ENCODE peak calls at places on chromosome 19, in six cellular contexts. X, L, K, Z, U and T are unnamed samples.

GRCh38 chr19:39177736-39178135 is 19.0 kb upstream of the NCCRP1 start:
- DNase-seq in X (no peak), L (no peak), K (no peak), Z (peak), U (no peak), T (no peak)

GRCh38 chr19:44156475-44156874 is 8.4 kb upstream of the ZNF226 start:
- DNase-seq in X (no peak), L (no peak), K (no peak), Z (no peak), U (no peak), T (no peak)

GRCh38 chr19:17796013-17796837 is 1.3 kb downstream of the B3GNT3 start:
- DNase-seq in X (no peak), L (no peak), K (no peak), Z (no peak), U (no peak), T (no peak)

GRCh38 chr19:3785464-3785937 is 680 bp downstream of the MATK start:
- DNase-seq in X (no peak), L (no peak), K (peak), Z (no peak), U (no peak), T (no peak)

GRCh38 chr19:45037393-45038169 is 1.3 kb upstream of the CLASRP start:
- DNase-seq in X (peak), L (no peak), K (peak), Z (no peak), U (no peak), T (no peak)

GRCh38 chr19:39218230-39219007 is 14.4 kb upstream of the SYCN start:
- DNase-seq in X (no peak), L (no peak), K (no peak), Z (no peak), U (no peak), T (no peak)

GRCh38 chr19:18202759-18203407 is 959 bp downstream of the RAB3A start:
- DNase-seq in X (peak), L (peak), K (peak), Z (peak), U (peak), T (no peak)

GRCh38 chr19:4327252-4327876 is 11.3 kb downstream of the STAP2 start:
- DNase-seq in X (peak), L (peak), K (peak), Z (peak), U (peak), T (peak)

GRCh38 chr19:49502866-49503581 is 6.8 kb downstream of the RPS11 start:
- DNase-seq in X (peak), L (no peak), K (no peak), Z (no peak), U (peak), T (peak)

GRCh38 chr19:35963514-35963913 is 27.3 kb downstream of the LRFN3 start:
- DNase-seq in X (peak), L (peak), K (no peak), Z (peak), U (peak), T (peak)

GRCh38 chr19:17686592-17687042 is 1.5 kb downstream of the UNC13A start:
- DNase-seq in X (peak), L (peak), K (no peak), Z (peak), U (no peak), T (peak)

GRCh38 chr19:31674503-31675186 is 325.4 kb upstream of the TSHZ3 start:
- DNase-seq in X (no peak), L (no peak), K (no peak), Z (no peak), U (peak), T (peak)

GRCh38 chr19:45630463-45630862 is 8.7 kb downstream of the EML2 start:
- DNase-seq in X (peak), L (no peak), K (no peak), Z (no peak), U (peak), T (peak)

GRCh38 chr19:2551172-2551863 is 75.4 kb downstream of the GADD45B start:
- DNase-seq in X (no peak), L (no peak), K (no peak), Z (no peak), U (no peak), T (no peak)

GRCh38 chr19:35715981-35716734 is 1.6 kb upstream of the KMT2B start:
- DNase-seq in X (peak), L (peak), K (peak), Z (peak), U (no peak), T (no peak)

GRCh38 chr19:52567921-52568320 is 2.2 kb upstream of the ZNF701 start:
- DNase-seq in X (no peak), L (no peak), K (no peak), Z (no peak), U (no peak), T (no peak)

GRCh38 chr19:7852851-7853759 is 21.1 kb downstream of the PRR36 start:
- DNase-seq in X (peak), L (peak), K (peak), Z (peak), U (peak), T (peak)
- H3K4me3 ChIP-seq in X (peak), L (no peak), K (no peak), Z (peak), U (no peak), T (no peak)

DNA sequence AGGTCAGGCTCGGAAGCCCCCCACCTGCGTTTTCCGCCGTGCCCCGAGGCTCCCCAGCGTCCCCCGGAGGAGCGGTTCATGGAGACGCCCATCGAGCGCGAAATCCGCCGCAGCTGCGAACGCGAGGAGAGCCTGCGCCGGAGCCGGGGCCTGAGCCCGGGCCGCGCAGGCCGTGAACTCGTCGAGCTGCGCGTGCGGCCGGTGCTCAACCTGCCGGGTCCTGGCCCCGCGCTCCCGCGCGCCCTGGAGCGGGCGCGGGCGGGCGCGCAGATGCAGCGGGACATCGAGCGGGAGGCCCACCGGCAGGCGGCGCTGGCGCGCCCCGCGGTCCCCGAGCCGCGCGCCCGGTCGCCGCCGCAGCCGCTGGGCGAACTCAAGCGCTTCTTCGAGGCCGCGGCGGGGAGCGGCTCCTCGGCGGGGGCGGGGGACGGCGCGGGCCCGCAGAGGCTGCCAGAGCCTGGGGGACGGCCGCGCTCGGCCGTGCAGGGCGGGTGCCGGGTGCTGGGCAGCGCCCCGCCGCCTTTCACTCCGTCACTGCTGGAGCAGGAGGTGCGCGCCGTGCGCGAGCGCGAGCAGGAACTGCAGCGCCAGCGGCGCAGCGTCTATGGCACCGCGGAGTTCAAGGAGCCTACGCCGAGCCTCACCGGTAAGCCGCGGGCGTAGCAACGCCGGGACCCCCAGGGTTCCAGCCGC is 792 bp downstream of the MISP3 start:
- DNase-seq in X (peak), L (peak), K (peak), Z (peak), U (peak), T (peak)
- TF ChIP-seq CTCF in X (peak), L (peak), K (peak), Z (peak), U (no peak), T (peak)

GRCh38 chr19:11639245-11639601 is 41.9 kb downstream of the ZNF627 start:
- DNase-seq in X (no peak), L (no peak), K (no peak), Z (no peak), U (no peak), T (no peak)
- H3K4me3 ChIP-seq in X (peak), L (peak), K (no peak), Z (peak), U (no peak), T (peak)

DNA sequence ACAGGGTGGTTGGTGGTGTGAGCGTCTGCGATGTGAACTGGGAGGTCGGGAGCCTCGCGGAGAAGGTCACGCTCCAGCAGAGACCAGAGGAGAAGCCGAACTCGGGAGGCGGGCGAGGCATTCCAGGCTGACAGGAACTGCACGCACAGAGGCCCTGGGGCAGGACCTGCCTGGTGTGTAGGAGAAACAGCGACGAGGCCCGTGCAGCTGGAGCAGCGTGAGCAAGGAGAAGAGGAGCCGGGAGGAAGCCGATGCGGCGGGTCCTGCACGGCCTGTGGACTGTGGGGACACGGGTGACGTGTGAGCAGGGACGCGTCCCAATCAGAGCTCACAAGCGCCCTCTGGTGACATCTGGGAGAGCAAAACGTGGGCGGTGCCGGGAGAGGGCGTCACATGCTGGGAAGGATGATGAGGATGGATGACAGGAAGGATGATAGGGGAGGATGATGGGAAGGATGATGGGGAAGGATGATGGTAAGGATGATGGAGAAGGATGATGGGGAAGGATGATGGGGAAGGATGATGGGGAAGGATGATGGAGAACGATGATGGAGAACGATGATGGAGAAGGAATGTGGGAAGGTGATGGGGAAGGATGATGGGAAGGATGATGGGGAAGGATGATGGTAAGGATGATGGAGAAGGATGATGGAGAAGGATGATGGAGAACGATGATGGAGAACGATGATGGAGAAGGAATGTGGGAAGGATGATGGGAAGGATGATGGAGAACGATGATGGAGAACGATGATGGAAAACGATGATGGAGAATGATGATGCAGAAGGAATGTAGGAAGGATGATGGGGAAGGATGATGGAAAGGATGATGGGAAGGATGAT is 16.1 kb upstream of the MADCAM1 start:
- DNase-seq in X (peak), L (peak), K (peak), Z (peak), U (peak), T (peak)
- TF ChIP-seq CTCF in X (peak), L (peak), K (peak), Z (peak), U (peak), T (peak)

DNA sequence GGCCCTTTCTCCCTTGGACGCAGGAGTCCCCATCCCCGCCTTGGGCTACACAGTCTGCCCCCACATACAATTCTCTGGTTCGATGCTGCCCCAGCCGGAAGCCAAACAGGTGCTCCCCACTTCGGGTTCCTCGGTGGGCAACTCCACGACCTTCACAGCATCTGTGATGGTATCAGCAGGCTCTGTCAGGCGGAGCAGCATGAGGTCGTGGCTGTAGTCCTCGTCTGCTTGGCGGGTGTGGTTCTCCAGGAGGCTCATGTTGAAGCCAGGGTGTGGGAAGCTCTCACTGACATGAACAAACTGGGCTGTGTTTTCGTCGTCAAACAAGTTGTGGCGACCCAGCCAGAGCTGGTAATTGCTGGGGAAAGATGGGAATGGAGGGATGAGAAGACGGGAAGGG is 3.5 kb downstream of the KLK1 start:
- DNase-seq in X (no peak), L (no peak), K (no peak), Z (peak), U (no peak), T (no peak)
- H3K4me3 ChIP-seq in X (peak), L (no peak), K (no peak), Z (peak), U (no peak), T (no peak)

GRCh38 chr19:5561559-5561958 is 6.2 kb downstream of the TINCR start:
- DNase-seq in X (no peak), L (no peak), K (no peak), Z (no peak), U (no peak), T (no peak)
- TF ChIP-seq CTCF in X (peak), L (peak), K (no peak), Z (no peak), U (peak), T (peak)

DNA sequence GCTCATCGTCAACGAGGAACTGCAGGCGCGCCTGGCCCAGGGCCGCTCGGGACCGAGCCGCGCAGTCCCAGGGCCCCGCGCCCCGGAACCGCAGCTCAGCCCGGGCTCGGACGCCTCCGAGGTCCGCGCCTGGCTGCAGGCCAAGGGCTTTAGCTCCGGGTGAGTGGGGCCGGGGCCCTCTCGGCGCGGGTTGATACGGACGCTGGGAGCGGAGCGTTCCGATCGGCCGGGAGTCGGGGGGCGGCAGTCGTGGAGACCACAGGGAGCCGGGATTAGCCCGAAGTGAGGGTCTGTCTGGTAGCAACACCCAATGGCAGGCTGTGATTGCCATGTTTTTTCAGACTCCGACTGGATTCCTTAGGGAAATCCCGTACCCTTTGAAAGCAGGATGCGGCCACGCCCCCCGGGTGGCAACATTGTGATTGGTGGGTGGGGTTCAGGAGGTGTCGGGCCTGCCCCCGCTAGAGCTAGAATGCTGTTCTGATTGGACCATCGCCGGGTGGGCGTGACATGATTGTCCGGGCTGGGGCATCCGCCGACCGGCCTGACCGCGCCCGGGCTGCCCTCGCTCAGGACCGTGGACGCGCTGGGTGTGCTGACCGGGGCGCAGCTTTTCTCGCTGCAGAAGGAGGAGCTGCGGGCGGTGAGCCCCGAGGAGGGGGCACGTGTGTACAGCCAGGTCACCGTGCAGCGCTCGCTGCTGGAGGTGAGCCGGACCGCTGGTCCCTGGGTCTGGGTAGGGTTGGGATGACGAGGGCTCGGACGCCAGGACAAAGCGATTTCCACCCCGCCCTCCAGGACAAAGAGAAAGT is 11.3 kb downstream of the EPS8L1 start:
- DNase-seq in X (peak), L (peak), K (peak), Z (peak), U (peak), T (peak)
- H3K4me3 ChIP-seq in X (peak), L (peak), K (peak), Z (peak), U (peak), T (peak)

GRCh38 chr19:13888281-13888680 is 11.3 kb downstream of the NANOS3 start:
- DNase-seq in X (no peak), L (no peak), K (no peak), Z (no peak), U (no peak), T (no peak)
- TF ChIP-seq CTCF in X (no peak), L (no peak), K (no peak), Z (no peak), U (no peak), T (no peak)

GRCh38 chr19:681029-681626 is 4.9 kb downstream of the FSTL3 start:
- DNase-seq in X (peak), L (no peak), K (peak), Z (peak), U (no peak), T (no peak)
- H3K4me3 ChIP-seq in X (peak), L (peak), K (no peak), Z (peak), U (no peak), T (no peak)

GRCh38 chr19:51346742-51347141 is 4.8 kb upstream of the VSIG10L start:
- DNase-seq in X (no peak), L (no peak), K (no peak), Z (no peak), U (no peak), T (no peak)
- TF ChIP-seq CTCF in X (peak), L (no peak), K (no peak), Z (no peak), U (no peak), T (no peak)